ENCODE peak calls at places on chromosomes 6 and 20, in nine cellular contexts. E is cardiac muscle cell; X is fibroblast of lung; Y is fibroblast of mammary gland; T is PC-9; C is IMR-90; L is HL-60; B is activated CD8-positive, alpha-beta T cell treated with anti-CD3 and anti-CD28 coated beads for 36 hours; A is neural progenitor cell. V is an unnamed sample.

GRCh38 chr6:125123051-125123450 is 30.5 kb upstream of the TPD52L1 start:
- DNase-seq in L (no peak), T (no peak), B (no peak), C (no peak), X (no peak), A (no peak), E (no peak), Y (no peak), V (no peak)

GRCh38 chr6:145310116-145310515 is 425.2 kb downstream of the EPM2A start:
- DNase-seq in L (no peak), X (peak; percentile 51), Y (peak; percentile 83), C (peak; percentile 79), T (no peak), B (no peak), A (no peak), E (no peak), V (no peak)

GRCh38 chr6:89297695-89298351 is 17.3 kb downstream of the GABRR2 start:
- DNase-seq in L (peak; percentile 94), Y (peak; percentile 98), B (peak; percentile 86), E (no peak), A (peak; percentile 47), C (peak; percentile 99), X (peak; percentile 99), T (peak; percentile 96), V (peak; percentile 83)

GRCh38 chr6:134936927-134937326 is 13.0 kb downstream of the ALDH8A1 start:
- DNase-seq in T (no peak), B (no peak), X (peak; percentile 94), E (no peak), A (no peak), C (peak; percentile 82), L (no peak), Y (peak; percentile 63), V (no peak)

GRCh38 chr20:37541326-37541725 is 13.7 kb upstream of the BLCAP start:
- DNase-seq in X (no peak), T (no peak), Y (no peak), A (no peak), C (no peak), E (no peak), L (no peak), B (no peak), V (no peak)

GRCh38 chr6:148608211-148608951 is 138.4 kb upstream of the UST start:
- DNase-seq in L (no peak), E (no peak), C (peak; percentile 19), Y (peak; percentile 41), A (peak; percentile 8), T (no peak), B (no peak), X (no peak), V (no peak)

GRCh38 chr6:167337231-167337630 is 12.3 kb downstream of the TTLL2 start:
- DNase-seq in E (no peak), B (no peak), L (no peak), T (no peak), Y (no peak), C (no peak), A (no peak), X (no peak), V (no peak)

GRCh38 chr6:30749554-30750378 is 5.4 kb upstream of the IER3 start:
- DNase-seq in X (no peak), B (no peak), L (no peak), A (no peak), T (peak; percentile 92), C (no peak), Y (no peak), E (no peak), V (no peak)

GRCh38 chr6:170393807-170394399 is 87.3 kb downstream of the FAM120B start:
- DNase-seq in B (peak; percentile 87), Y (no peak), E (no peak), T (no peak), L (no peak), C (peak; percentile 19), A (no peak), X (peak; percentile 67), V (no peak)

DNA sequence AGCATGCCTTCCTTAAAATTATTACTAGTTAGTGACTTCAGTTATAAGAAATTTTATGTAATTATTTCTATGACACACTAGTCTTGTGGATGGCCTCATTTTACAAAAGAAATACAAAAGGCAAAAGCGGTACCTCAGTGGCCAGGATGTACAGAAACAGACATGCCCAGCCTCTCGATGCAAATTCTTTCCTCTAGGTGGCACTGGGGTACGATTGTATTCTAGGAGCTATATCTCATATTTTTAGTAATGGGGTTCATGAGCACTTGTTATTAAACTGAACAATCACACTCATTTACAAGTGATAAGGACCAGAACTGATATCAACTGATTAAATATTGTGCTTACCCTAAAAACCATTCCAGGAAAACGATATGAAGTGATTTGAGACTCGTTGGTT is 59.8 kb downstream of the SOD2 start:
- DNase-seq in X (peak; percentile 4), A (peak; percentile 24), L (no peak), Y (peak; percentile 23), C (peak; percentile 27), B (peak; percentile 5), E (peak; percentile 2), T (no peak), V (no peak)
- TF ChIP-seq CTCF in X (no peak), A (peak; percentile 54), L (peak; percentile 48), Y (peak; percentile 60), C (peak; percentile 51), B (no peak), E (peak; percentile 57), T (peak; percentile 70), V (no peak)

GRCh38 chr6:165782812-165783211 is 119.8 kb upstream of the PDE10A start:
- DNase-seq in E (no peak), A (no peak), Y (no peak), X (no peak), T (no peak), C (peak; percentile 14), B (no peak), L (no peak), V (no peak)

GRCh38 chr6:165776699-165777098 is 113.7 kb upstream of the PDE10A start:
- DNase-seq in B (no peak), X (no peak), E (no peak), A (no peak), Y (no peak), C (no peak), T (no peak), L (no peak), V (no peak)

GRCh38 chr6:165782124-165782523 is 119.1 kb upstream of the PDE10A start:
- DNase-seq in E (no peak), B (no peak), Y (no peak), L (no peak), T (no peak), A (no peak), C (no peak), X (no peak), V (no peak)

GRCh38 chr6:165774903-165775608 is 112.0 kb upstream of the PDE10A start:
- DNase-seq in E (peak; percentile 66), A (no peak), Y (peak; percentile 4), C (no peak), T (no peak), B (peak; percentile 43), X (peak; percentile 31), L (no peak), V (no peak)

DNA sequence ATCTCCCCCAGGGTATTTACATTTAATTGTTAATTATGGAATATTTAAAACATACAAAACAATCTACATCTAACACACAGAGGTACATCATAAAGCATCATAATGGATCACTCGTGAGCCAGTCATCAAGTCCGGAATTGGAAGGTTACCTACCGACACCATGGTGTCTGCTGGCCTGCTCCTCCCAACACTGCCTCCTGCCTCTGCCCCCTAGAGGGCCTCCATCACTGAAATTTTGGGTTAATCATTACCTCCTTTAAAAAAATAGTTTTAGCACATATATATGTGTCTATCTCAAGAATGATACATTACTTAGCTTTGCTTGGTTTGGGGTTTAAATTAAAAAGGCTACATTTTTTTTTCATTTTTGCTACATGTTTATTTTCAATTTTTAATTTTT is 114.6 kb upstream of the PDE10A start:
- DNase-seq in E (no peak), B (no peak), A (no peak), Y (no peak), X (no peak), L (no peak), C (no peak), T (no peak), V (no peak)
- TF ChIP-seq CTCF in E (peak; percentile 14), B (no peak), A (peak; percentile 20), Y (peak; percentile 1), X (no peak), L (no peak), C (no peak), T (no peak), V (no peak)

DNA sequence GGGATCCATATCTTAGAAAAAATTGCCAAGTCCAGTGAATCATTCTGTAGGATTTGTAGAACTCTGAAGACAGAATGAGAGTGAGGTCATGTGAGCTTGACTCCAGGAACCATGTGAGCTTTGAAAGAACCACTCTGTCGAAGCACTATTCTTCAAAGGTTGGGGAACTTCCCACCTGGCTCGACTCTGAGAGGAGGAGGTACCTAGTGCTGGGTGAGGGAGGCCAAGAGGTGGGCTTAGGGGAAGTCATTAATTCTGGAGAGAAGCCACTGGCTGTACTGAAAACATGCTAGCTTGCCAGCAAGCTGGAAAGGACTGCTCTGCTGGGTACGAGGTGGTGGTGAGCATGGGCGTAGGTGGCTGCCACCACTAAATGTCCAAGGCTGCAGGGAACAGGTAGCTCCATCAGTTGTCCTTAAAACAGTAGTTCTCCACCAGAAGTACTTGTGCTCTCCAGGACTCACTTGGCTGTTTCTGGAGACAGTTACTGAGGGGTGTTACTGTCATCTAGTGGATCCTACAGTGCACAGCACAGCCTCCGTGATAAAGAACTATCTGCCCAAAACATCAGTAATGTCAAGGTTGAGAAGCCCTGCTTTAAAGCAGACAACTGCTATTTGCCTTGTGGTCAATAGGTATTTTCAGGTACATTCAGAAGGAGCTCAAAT is 34.7 kb upstream of the SYNJ2 start:
- DNase-seq in L (no peak), A (peak; percentile 47), X (no peak), Y (peak; percentile 44), E (no peak), C (peak; percentile 10), B (peak; percentile 36), T (no peak), V (peak; percentile 68)
- TF ChIP-seq CTCF in L (peak; percentile 72), A (peak; percentile 62), X (peak; percentile 5), Y (peak; percentile 45), E (peak; percentile 37), C (peak; percentile 22), B (peak; percentile 66), T (peak; percentile 26), V (peak; percentile 42)

DNA sequence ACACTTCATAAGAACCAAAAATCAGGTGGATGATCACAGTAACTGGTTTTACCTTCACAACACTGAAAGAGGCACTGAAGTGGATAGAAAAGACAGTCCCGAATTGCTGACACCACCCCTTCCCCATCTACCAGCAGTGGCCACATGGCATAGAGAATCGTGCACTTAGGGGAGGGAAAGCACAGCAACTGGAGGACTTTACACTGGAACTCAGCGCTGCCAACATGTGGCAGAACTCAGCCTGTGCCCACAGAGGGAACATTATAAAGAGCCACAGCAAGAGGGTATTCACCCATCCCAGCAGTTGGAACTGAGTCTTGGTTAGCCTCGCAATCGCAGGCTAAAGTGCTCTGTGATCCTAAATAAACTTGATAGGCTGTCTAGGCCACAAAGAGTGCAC is 6.5 kb upstream of the KIAA1586 start:
- DNase-seq in T (no peak), E (no peak), C (no peak), X (no peak), A (peak; percentile 17), Y (peak; percentile 9), L (no peak), B (peak; percentile 18), V (no peak)
- TF ChIP-seq CTCF in T (no peak), E (peak; percentile 5), C (no peak), X (no peak), A (peak; percentile 16), Y (peak; percentile 18), L (peak; percentile 33), B (no peak), V (no peak)

DNA sequence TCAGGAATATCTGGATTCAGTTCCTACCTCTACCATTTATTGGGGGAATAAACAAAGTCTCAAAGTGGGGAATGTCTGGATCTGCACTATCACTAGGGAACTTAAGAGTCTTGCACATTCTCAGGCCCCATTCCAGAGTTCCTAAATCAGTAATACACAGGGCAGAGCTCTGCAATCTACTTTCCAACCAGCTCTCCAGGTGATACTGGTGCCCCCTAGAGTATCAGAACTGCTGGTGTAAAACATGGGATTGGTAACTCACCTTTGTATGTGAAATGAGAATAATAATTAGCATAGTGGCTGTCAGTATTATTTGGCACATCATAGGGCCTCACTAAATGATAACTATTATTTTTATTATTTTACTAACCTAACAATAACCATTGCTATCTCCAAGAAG is 278.8 kb upstream of the IMPG1 start:
- DNase-seq in Y (no peak), E (peak; percentile 61), C (no peak), A (peak; percentile 58), L (peak; percentile 1), T (no peak), X (no peak), B (no peak), V (no peak)
- TF ChIP-seq CTCF in Y (no peak), E (no peak), C (no peak), A (peak; percentile 67), L (no peak), T (peak; percentile 53), X (no peak), B (no peak), V (peak; percentile 15)